ENCODE peak calls at places on chromosome 19, in ten cellular contexts. P is stimulated activated CD4-positive, alpha-beta T cell treated with anti-CD3 and anti-CD28 coated beads, Interleukin-12 subunit alpha, Interleukin-12 subunit beta, amount 100 ng/mL, for 4 hours; K is hippocampal formation; E is NCI-H2107; F is activated B cell treated with CpG ODN at 0.5 μM for 24 hours; U is mucosa of descending colon; I is uterus; M is activated T-cell treated with anti-CD3 and anti-CD28 coated beads, Interleukin-2, amount 50 U/mL, for 72 hours; B is NCI-H510A; J is ELF-1. L is an unnamed sample.

GRCh38 chr19:13260883-13261653 is 110.9 kb downstream of the IER2 start:
- DNase-seq in P (no peak), K (no peak), E (no peak), F (peak), U (no peak), I (no peak), M (peak), B (no peak), J (no peak), L (no peak)

GRCh38 chr19:10364644-10365043 is 15.7 kb downstream of the TYK2 start:
- DNase-seq in P (no peak), K (peak), E (no peak), F (no peak), U (no peak), I (no peak), M (no peak), B (no peak), J (no peak), L (no peak)

GRCh38 chr19:49113762-49114629 is at the start of gene LIN7B:
- DNase-seq in P (peak), K (peak), E (no peak), F (peak), U (peak), I (peak), M (peak), B (peak), J (peak), L (peak)

GRCh38 chr19:18063463-18063862 is 23.3 kb downstream of the IL12RB1 start:
- DNase-seq in P (no peak), K (peak), E (no peak), F (no peak), U (no peak), I (no peak), M (peak), B (no peak), J (peak), L (no peak)

GRCh38 chr19:19053508-19054314 is 10.1 kb upstream of the SLC25A42 start:
- DNase-seq in P (peak), K (peak), E (peak), F (peak), U (peak), I (peak), M (peak), B (peak), J (peak), L (no peak)

GRCh38 chr19:10769533-10770491 is 51.9 kb downstream of the DNM2 start:
- DNase-seq in P (no peak), K (peak), E (no peak), F (no peak), U (no peak), I (peak), M (no peak), B (no peak), J (peak), L (no peak)

GRCh38 chr19:29559743-29560142 is 33.9 kb downstream of the VSTM2B start:
- DNase-seq in P (no peak), K (no peak), E (no peak), F (no peak), U (no peak), I (no peak), M (no peak), B (no peak), J (no peak), L (no peak)

GRCh38 chr19:29016353-29016752 is 196.6 kb downstream of the UQCRFS1 start:
- DNase-seq in P (no peak), K (no peak), E (no peak), F (no peak), U (no peak), I (no peak), M (no peak), B (no peak), J (no peak), L (no peak)

GRCh38 chr19:19064811-19065745 is 1.3 kb downstream of the SLC25A42 start:
- DNase-seq in P (peak), K (no peak), E (no peak), F (peak), U (peak), I (no peak), M (peak), B (no peak), J (peak), L (no peak)

GRCh38 chr19:14529254-14530004 is at the start of gene TECR:
- DNase-seq in P (peak), K (peak), E (peak), F (peak), U (peak), I (peak), M (peak), B (peak), J (peak), L (peak)

GRCh38 chr19:52170863-52171320 is 529 bp downstream of the ZNF836 start:
- DNase-seq in P (no peak), K (no peak), E (no peak), F (peak), U (peak), I (peak), M (peak), B (no peak), J (no peak), L (no peak)

GRCh38 chr19:10182847-10183246 is 11.9 kb downstream of the DNMT1 start:
- DNase-seq in P (no peak), K (no peak), E (no peak), F (no peak), U (no peak), I (no peak), M (no peak), B (no peak), J (no peak), L (no peak)

GRCh38 chr19:35044317-35045117 is 3.0 kb downstream of the HPN start:
- DNase-seq in P (peak), K (peak), E (no peak), F (peak), U (peak), I (peak), M (peak), B (no peak), J (peak), L (no peak)

GRCh38 chr19:6227941-6228325 is 51.8 kb downstream of the MLLT1 start:
- DNase-seq in P (no peak), K (no peak), E (no peak), F (no peak), U (no peak), I (no peak), M (no peak), B (no peak), J (no peak), L (no peak)

GRCh38 chr19:588093-588742 is 1.5 kb upstream of the HCN2 start:
- DNase-seq in P (peak), K (peak), E (peak), F (peak), U (peak), I (no peak), M (peak), B (peak), J (peak), L (peak)

GRCh38 chr19:38993271-38993670 is 17.7 kb upstream of the FBXO17 start:
- DNase-seq in P (no peak), K (no peak), E (no peak), F (no peak), U (no peak), I (no peak), M (no peak), B (no peak), J (peak), L (no peak)

GRCh38 chr19:50248826-50249225 is 45.4 kb downstream of the MYH14 start:
- DNase-seq in P (no peak), K (no peak), E (no peak), F (no peak), U (no peak), I (no peak), M (no peak), B (no peak), J (no peak), L (no peak)

GRCh38 chr19:52665047-52665446 is 26.9 kb upstream of the ZNF83 start:
- DNase-seq in P (no peak), K (no peak), E (no peak), F (no peak), U (no peak), I (no peak), M (no peak), B (no peak), J (peak), L (no peak)

GRCh38 chr19:13164370-13165090 is 14.3 kb downstream of the IER2 start:
- DNase-seq in P (no peak), K (no peak), E (peak), F (peak), U (peak), I (peak), M (peak), B (peak), J (peak), L (peak)

GRCh38 chr19:4877753-4878490 is 10.5 kb upstream of the PLIN3 start:
- DNase-seq in P (no peak), K (peak), E (no peak), F (no peak), U (no peak), I (no peak), M (no peak), B (no peak), J (peak), L (no peak)

GRCh38 chr19:49272204-49272603 is 52.8 kb downstream of the SLC6A16 start:
- DNase-seq in P (no peak), K (no peak), E (no peak), F (no peak), U (no peak), I (no peak), M (no peak), B (no peak), J (no peak), L (no peak)

GRCh38 chr19:33859016-33859415 is 62.3 kb downstream of the KCTD15 start:
- DNase-seq in P (no peak), K (no peak), E (no peak), F (no peak), U (no peak), I (no peak), M (no peak), B (no peak), J (no peak), L (no peak)

GRCh38 chr19:610801-611505 is 21.3 kb downstream of the HCN2 start:
- DNase-seq in P (peak), K (no peak), E (no peak), F (no peak), U (no peak), I (peak), M (peak), B (no peak), J (peak), L (no peak)

GRCh38 chr19:55369651-55370304 is 485 bp downstream of the IL11 start:
- DNase-seq in P (no peak), K (no peak), E (no peak), F (no peak), U (no peak), I (no peak), M (peak), B (peak), J (peak), L (no peak)

GRCh38 chr19:52398091-52398461 is 427 bp downstream of the ZNF528 start:
- DNase-seq in P (no peak), K (no peak), E (no peak), F (no peak), U (peak), I (no peak), M (peak), B (no peak), J (no peak), L (no peak)

GRCh38 chr19:51375504-51376221 is 3.2 kb upstream of the NKG7 start:
- DNase-seq in P (no peak), K (no peak), E (no peak), F (no peak), U (no peak), I (no peak), M (peak), B (no peak), J (no peak), L (no peak)

GRCh38 chr19:13207237-13208130 is 57.3 kb downstream of the IER2 start:
- DNase-seq in P (no peak), K (no peak), E (no peak), F (peak), U (peak), I (peak), M (peak), B (no peak), J (no peak), L (no peak)

GRCh38 chr19:38615007-38615581 is 2.7 kb downstream of the MAP4K1 start:
- DNase-seq in P (no peak), K (no peak), E (no peak), F (no peak), U (no peak), I (no peak), M (no peak), B (no peak), J (no peak), L (no peak)

GRCh38 chr19:45817010-45817724 is 2.1 kb upstream of the RSPH6A start:
- DNase-seq in P (peak), K (peak), E (peak), F (peak), U (peak), I (peak), M (peak), B (peak), J (peak), L (peak)

GRCh38 chr19:29666634-29667389 is 1.6 kb downstream of the PLEKHF1 start:
- DNase-seq in P (no peak), K (peak), E (no peak), F (no peak), U (no peak), I (peak), M (no peak), B (no peak), J (peak), L (no peak)

GRCh38 chr19:18128044-18128443 is 24.9 kb upstream of the PIK3R2 start:
- DNase-seq in P (no peak), K (no peak), E (no peak), F (no peak), U (no peak), I (no peak), M (no peak), B (no peak), J (no peak), L (no peak)